ENCODE peak calls at places on chromosome 1, in nine cellular contexts. Y is CD4-positive, alpha-beta memory T cell; R is Kasumi-1; I is activated CD8-positive, alpha-beta memory T cell treated with anti-CD3 and anti-CD28 coated beads for 1 hour; P is dermis blood vessel endothelial cell; U is pons; G is mesothelial cell of epicardium; H is AG10803; M is cardiac fibroblast. X is an unnamed sample.

GRCh38 chr1:99710994-99711393 is 55.4 kb downstream of the FRRS1 start:
- DNase-seq in Y (no peak), R (no peak), I (no peak), P (no peak), U (no peak), G (no peak), H (no peak), M (no peak), X (no peak)

GRCh38 chr1:226813671-226814591 is 56.5 kb upstream of the PSEN2 start:
- DNase-seq in Y (no peak), R (no peak), I (no peak), P (no peak), U (no peak), G (no peak), H (no peak), M (no peak), X (no peak)

GRCh38 chr1:231218078-231218477 is 22.9 kb upstream of the GNPAT start:
- DNase-seq in Y (no peak), R (no peak), I (no peak), P (no peak), U (no peak), G (no peak), H (peak), M (no peak), X (no peak)

GRCh38 chr1:162649606-162650005 is 17.3 kb downstream of the DDR2 start:
- DNase-seq in Y (no peak), R (no peak), I (no peak), P (no peak), U (no peak), G (no peak), H (no peak), M (no peak), X (no peak)

GRCh38 chr1:25989440-25989839 is 8.4 kb downstream of the PAFAH2 start:
- DNase-seq in Y (no peak), R (no peak), I (no peak), P (no peak), U (no peak), G (no peak), H (no peak), M (no peak), X (no peak)

GRCh38 chr1:33446590-33446989 is 15.7 kb upstream of the PHC2 start:
- DNase-seq in Y (no peak), R (no peak), I (no peak), P (no peak), U (no peak), G (no peak), H (no peak), M (no peak), X (no peak)

GRCh38 chr1:36567601-36568341 is 85.1 kb upstream of the CSF3R start:
- DNase-seq in Y (no peak), R (no peak), I (no peak), P (no peak), U (no peak), G (no peak), H (no peak), M (no peak), X (no peak)

GRCh38 chr1:186739515-186739914 is 59.3 kb upstream of the PTGS2 start:
- DNase-seq in Y (no peak), R (no peak), I (no peak), P (no peak), U (no peak), G (no peak), H (no peak), M (no peak), X (no peak)

GRCh38 chr1:56855190-56855589 is 593 bp downstream of the C8A start:
- DNase-seq in Y (no peak), R (no peak), I (no peak), P (no peak), U (no peak), G (no peak), H (no peak), M (no peak), X (no peak)

GRCh38 chr1:35619237-35620121 is 21.8 kb downstream of the PSMB2 start:
- DNase-seq in Y (no peak), R (no peak), I (no peak), P (no peak), U (no peak), G (no peak), H (no peak), M (no peak), X (no peak)

GRCh38 chr1:46340404-46341221 is at the start of gene NSUN4:
- DNase-seq in Y (peak), R (peak), I (peak), P (peak), U (peak), G (peak), H (peak), M (peak), X (peak)